ENCODE peak calls at places on chromosomes 2 and 18, in eight cellular contexts. M, Y, W, Q, K, L, R and G are unnamed samples.

GRCh38 chr2:188085421-188085820 is 206.3 kb upstream of the GULP1 start:
- DNase-seq in M (no peak), Y (no peak), W (no peak), Q (no peak), K (no peak), L (no peak), R (no peak), G (no peak)

GRCh38 chr2:84786601-84787000 is 94.3 kb downstream of the TRABD2A start:
- DNase-seq in M (no peak), Y (no peak), W (no peak), Q (no peak), K (no peak), L (no peak), R (no peak), G (no peak)

GRCh38 chr18:71902482-71902881 is 641.7 kb downstream of the CBLN2 start:
- DNase-seq in M (no peak), Y (no peak), W (no peak), Q (no peak), K (no peak), L (no peak), R (no peak), G (no peak)

GRCh38 chr2:137380610-137381009 is 583.7 kb upstream of the HNMT start:
- DNase-seq in M (no peak), Y (no peak), W (peak; percentile 82), Q (no peak), K (peak; percentile 68), L (no peak), R (no peak), G (no peak)

GRCh38 chr18:49898421-49898820 is 85.1 kb upstream of the ACAA2 start:
- DNase-seq in M (no peak), Y (peak; percentile 80), W (peak; percentile 52), Q (peak; percentile 59), K (no peak), L (peak; percentile 61), R (peak; percentile 69), G (peak; percentile 48)

GRCh38 chr2:223779877-223780276 is 57.5 kb downstream of the AP1S3 start:
- DNase-seq in M (peak; percentile 42), Y (peak; percentile 55), W (peak; percentile 44), Q (no peak), K (no peak), L (peak; percentile 69), R (peak; percentile 34), G (peak; percentile 60)

GRCh38 chr2:213476641-213477040 is 192.4 kb downstream of the SPAG16 start:
- DNase-seq in M (no peak), Y (no peak), W (peak; percentile 36), Q (no peak), K (no peak), L (no peak), R (no peak), G (no peak)

GRCh38 chr2:54813584-54813983 is 90.1 kb downstream of the EML6 start:
- DNase-seq in M (no peak), Y (no peak), W (no peak), Q (no peak), K (no peak), L (no peak), R (no peak), G (no peak)

GRCh38 chr18:8351173-8351572 is 258.1 kb upstream of the RAB12 start:
- DNase-seq in M (no peak), Y (no peak), W (no peak), Q (no peak), K (no peak), L (no peak), R (peak; percentile 19), G (no peak)

GRCh38 chr2:135157856-135158255 is 105.8 kb downstream of the RAB3GAP1 start:
- DNase-seq in M (no peak), Y (no peak), W (no peak), Q (no peak), K (no peak), L (no peak), R (no peak), G (no peak)

GRCh38 chr2:226414313-226414712 is 385.3 kb downstream of the IRS1 start:
- DNase-seq in M (no peak), Y (no peak), W (no peak), Q (no peak), K (no peak), L (no peak), R (no peak), G (no peak)

GRCh38 chr2:189570565-189570964 is 10.0 kb downstream of the SLC40A1 start:
- DNase-seq in M (no peak), Y (peak; percentile 59), W (peak; percentile 67), Q (no peak), K (no peak), L (no peak), R (peak; percentile 84), G (no peak)

GRCh38 chr2:55751966-55752365 is 58.3 kb upstream of the PNPT1 start:
- DNase-seq in M (no peak), Y (peak; percentile 63), W (no peak), Q (no peak), K (no peak), L (no peak), R (peak; percentile 29), G (no peak)

GRCh38 chr2:179825494-179825893 is 35.9 kb downstream of the ZNF385B start:
- DNase-seq in M (no peak), Y (peak; percentile 10), W (no peak), Q (no peak), K (no peak), L (no peak), R (no peak), G (no peak)

GRCh38 chr2:106562826-106563594 is 75.8 kb downstream of the CD8B2 start:
- DNase-seq in M (peak; percentile 28), Y (no peak), W (no peak), Q (no peak), K (no peak), L (no peak), R (no peak), G (no peak)
- TF ChIP-seq CTCF in M (peak; percentile 45), Y (no peak), W (no peak), Q (peak; percentile 32), K (peak; percentile 32), L (no peak), R (peak; percentile 17), G (no peak)

GRCh38 chr2:191296083-191297006 is 51.1 kb downstream of the MYO1B start:
- DNase-seq in M (no peak), Y (no peak), W (no peak), Q (no peak), K (no peak), L (no peak), R (no peak), G (no peak)

GRCh38 chr2:191299866-191300265 is 54.7 kb downstream of the MYO1B start:
- DNase-seq in M (no peak), Y (no peak), W (no peak), Q (no peak), K (no peak), L (no peak), R (no peak), G (no peak)

GRCh38 chr2:191297031-191297430 is 51.8 kb downstream of the MYO1B start:
- DNase-seq in M (no peak), Y (no peak), W (no peak), Q (no peak), K (no peak), L (no peak), R (peak; percentile 22), G (no peak)

GRCh38 chr2:191298306-191298705 is 53.1 kb downstream of the MYO1B start:
- DNase-seq in M (no peak), Y (peak; percentile 66), W (no peak), Q (no peak), K (no peak), L (no peak), R (peak; percentile 73), G (no peak)

GRCh38 chr2:191299009-191299408 is 53.8 kb downstream of the MYO1B start:
- DNase-seq in M (no peak), Y (peak; percentile 42), W (no peak), Q (no peak), K (no peak), L (no peak), R (peak; percentile 34), G (no peak)
- TF ChIP-seq CTCF in M (peak; percentile 46), Y (peak; percentile 52), W (no peak), Q (no peak), K (peak; percentile 38), L (no peak), R (peak; percentile 56), G (no peak)

DNA sequence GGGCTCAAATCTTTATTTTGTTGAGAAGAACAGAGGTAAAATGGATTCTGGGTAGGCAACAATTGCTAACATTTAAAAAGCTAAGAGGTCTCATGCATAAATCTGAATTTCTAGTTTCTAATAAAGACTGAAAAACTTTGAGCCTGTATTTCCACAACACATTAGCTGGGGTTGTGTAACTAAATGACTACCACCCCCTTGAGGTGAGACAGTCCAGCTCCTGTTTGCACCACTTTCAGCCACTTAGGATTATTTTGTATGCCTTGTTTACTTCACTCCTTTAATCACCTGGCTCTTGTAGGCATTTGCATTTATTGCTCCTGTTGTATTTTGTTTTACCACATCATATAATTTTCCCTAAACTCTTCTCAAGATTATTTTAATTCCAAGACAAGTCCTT is 376.6 kb downstream of the PTH2R start:
- DNase-seq in M (no peak), Y (no peak), W (no peak), Q (no peak), K (peak; percentile 9), L (no peak), R (no peak), G (no peak)
- TF ChIP-seq CTCF in M (peak; percentile 43), Y (no peak), W (no peak), Q (no peak), K (peak; percentile 65), L (no peak), R (no peak), G (no peak)

DNA sequence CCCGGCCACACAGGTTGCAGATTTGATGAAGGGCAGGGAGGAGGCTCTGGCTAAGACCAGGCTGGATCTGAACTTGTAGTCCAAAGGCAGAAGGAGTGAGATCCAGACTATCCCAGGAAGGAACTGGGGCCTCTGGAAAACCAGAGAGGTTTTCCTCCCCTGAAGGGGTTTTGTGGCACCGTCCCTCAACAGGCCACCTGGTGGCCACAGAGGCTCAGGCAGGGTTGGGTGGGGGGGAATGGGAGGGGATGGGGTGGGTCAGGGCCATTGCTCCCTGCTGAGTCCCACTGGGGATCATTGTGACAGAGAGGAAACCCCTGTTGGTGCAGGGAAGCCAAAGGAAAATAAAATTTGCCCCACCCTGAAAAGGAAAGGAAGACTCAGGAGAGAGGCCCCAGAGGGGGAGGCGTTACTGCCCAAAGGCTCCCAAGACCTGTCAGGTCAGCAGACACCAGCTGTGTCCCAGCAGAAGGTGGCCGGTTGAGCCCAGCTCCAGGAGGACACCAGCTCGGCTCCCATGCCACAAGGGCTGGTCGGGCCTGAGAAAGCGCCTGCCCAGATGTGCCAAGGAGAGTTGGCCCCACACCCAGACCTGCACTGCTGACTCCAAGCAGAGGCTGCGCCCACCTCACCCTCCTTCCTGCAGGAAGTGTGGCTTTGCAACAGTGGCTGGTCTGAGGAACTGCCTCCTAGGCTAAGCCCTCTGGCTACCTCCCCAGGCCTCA is 37.3 kb upstream of the PTMA start:
- DNase-seq in M (no peak), Y (no peak), W (no peak), Q (no peak), K (no peak), L (no peak), R (no peak), G (no peak)
- TF ChIP-seq CTCF in M (peak; percentile 45), Y (peak; percentile 35), W (no peak), Q (no peak), K (peak; percentile 31), L (no peak), R (peak; percentile 29), G (peak; percentile 42)